ENCODE peak calls at places on chromosomes 1 and 21, in seven cellular contexts. G is HEK293T; F is effector memory CD8-positive, alpha-beta T cell; K is activated T-cell treated with anti-CD3 and anti-CD28 coated beads for 48 hours; W is hippocampal formation; M is HTR-8/SVneo; S is fibroblast of the conjunctiva. X is an unnamed sample.

GRCh38 chr1:53341521-53341895 is 13.6 kb upstream of the LRP8 start:
- DNase-seq in G (no peak), F (no peak), K (no peak), W (no peak), M (no peak), S (no peak), X (no peak)

GRCh38 chr21:45405271-45405818 is 380 bp downstream of the COL18A1 start:
- DNase-seq in G (peak; percentile 65), F (no peak), K (peak; percentile 5), W (no peak), M (peak; percentile 48), S (no peak), X (no peak)

GRCh38 chr1:236700903-236701302 is 14.6 kb downstream of the ACTN2 start:
- DNase-seq in G (no peak), F (no peak), K (no peak), W (no peak), M (no peak), S (no peak), X (no peak)

GRCh38 chr1:206776239-206776638 is 3.9 kb upstream of the IL10 start:
- DNase-seq in G (no peak), F (no peak), K (no peak), W (no peak), M (no peak), S (no peak), X (no peak)

GRCh38 chr1:57616906-57617305 is 193.0 kb upstream of the DAB1 start:
- DNase-seq in G (no peak), F (no peak), K (no peak), W (no peak), M (no peak), S (no peak), X (no peak)

GRCh38 chr21:34204481-34205439 is 131.4 kb downstream of the MRPS6 start:
- DNase-seq in G (no peak), F (no peak), K (no peak), W (no peak), M (no peak), S (no peak), X (no peak)

GRCh38 chr1:201399352-201400126 is 415 bp upstream of the LAD1 start:
- DNase-seq in G (no peak), F (no peak), K (no peak), W (no peak), M (no peak), S (no peak), X (no peak)

GRCh38 chr1:236992449-236992848 is 11.8 kb downstream of the MT1HL1 start:
- DNase-seq in G (no peak), F (no peak), K (no peak), W (no peak), M (no peak), S (no peak), X (no peak)

GRCh38 chr1:98662354-98662665 is 789 bp downstream of the SNX7 start:
- DNase-seq in G (no peak), F (no peak), K (no peak), W (no peak), M (peak; percentile 20), S (no peak), X (no peak)

GRCh38 chr1:175390522-175391247 is 198.1 kb upstream of the KIAA0040 start:
- DNase-seq in G (no peak), F (no peak), K (no peak), W (no peak), M (no peak), S (no peak), X (no peak)

GRCh38 chr1:29183287-29183686 is 1.6 kb upstream of the SRSF4 start:
- DNase-seq in G (no peak), F (no peak), K (no peak), W (no peak), M (no peak), S (no peak), X (no peak)

GRCh38 chr1:247966520-247967204 is 1.6 kb downstream of the OR2AK2 start:
- DNase-seq in G (no peak), F (no peak), K (no peak), W (no peak), M (no peak), S (no peak), X (no peak)

GRCh38 chr1:1189071-1189470 is 15.4 kb downstream of the TTLL10 start:
- DNase-seq in G (no peak), F (no peak), K (no peak), W (no peak), M (no peak), S (no peak), X (no peak)

X was measured in esophagus squamous epithelium.